ENCODE peak calls at places on chromosomes 12 and 14, in four cellular contexts. G, T, Y and Q are unnamed samples. For H3K9me3, the result is how much of the 10 kb centered on the place peaks cover.

GRCh38 chr12:18556081-18556645 is 181.6 kb downstream of the PLCZ1 start:
- DNase-seq in G (no peak), T (no peak), Y (no peak), Q (no peak)

GRCh38 chr14:25049559-25050493 is at the start of gene STXBP6:
- DNase-seq in G (peak), T (no peak), Y (peak), Q (peak)

GRCh38 chr14:24296341-24297157 is 3.0 kb downstream of the DHRS1 start:
- DNase-seq in G (peak), T (peak), Y (peak), Q (peak)

GRCh38 chr12:118357327-118358007 is 15.2 kb downstream of the TAOK3 start:
- DNase-seq in G (peak), T (peak), Y (peak), Q (no peak)

GRCh38 chr12:81668475-81668874 is 90.7 kb downstream of the PPFIA2 start:
- DNase-seq in G (no peak), T (no peak), Y (no peak), Q (no peak)

GRCh38 chr14:65847065-65847847 is 434.7 kb downstream of the FUT8 start:
- DNase-seq in G (no peak), T (peak), Y (peak), Q (no peak)

GRCh38 chr12:113145720-113146551 is 3.6 kb upstream of the CFAP73 start:
- DNase-seq in G (no peak), T (no peak), Y (no peak), Q (no peak)

GRCh38 chr14:79740043-79740442 is 471.3 kb downstream of the DIO2 start:
- DNase-seq in G (no peak), T (no peak), Y (no peak), Q (no peak)

GRCh38 chr12:57242691-57243454 is 8.1 kb downstream of the STAC3 start:
- DNase-seq in G (peak), T (peak), Y (peak), Q (peak)

GRCh38 chr14:37599527-37600368 is 4.3 kb downstream of the TTC6 start:
- DNase-seq in G (peak), T (no peak), Y (no peak), Q (no peak)

GRCh38 chr12:91781114-91781513 is 364.5 kb downstream of the BTG1 start:
- DNase-seq in G (peak), T (no peak), Y (no peak), Q (no peak)

GRCh38 chr12:64571346-64571745 is 38.9 kb upstream of the RASSF3 start:
- DNase-seq in G (no peak), T (no peak), Y (no peak), Q (no peak)

GRCh38 chr14:79193689-79194477 is 1017.4 kb downstream of the DIO2 start:
- DNase-seq in G (no peak), T (no peak), Y (no peak), Q (no peak)

GRCh38 chr12:91127751-91128150 is 16.5 kb upstream of the LUM start:
- DNase-seq in G (peak), T (no peak), Y (no peak), Q (no peak)

GRCh38 chr12:3668479-3669165 is 84.3 kb downstream of the CRACR2A start:
- DNase-seq in G (no peak), T (no peak), Y (no peak), Q (no peak)

GRCh38 chr12:7459973-7460372 is 16.0 kb upstream of the CD163L1 start:
- DNase-seq in G (no peak), T (no peak), Y (no peak), Q (no peak)

GRCh38 chr14:103317251-103317650 is 16.8 kb upstream of the EIF5 start:
- DNase-seq in G (no peak), T (no peak), Y (no peak), Q (no peak)

GRCh38 chr12:114213055-114213561 is 192.8 kb downstream of the TBX5 start:
- DNase-seq in G (no peak), T (no peak), Y (no peak), Q (no peak)

GRCh38 chr14:76918176-76918750 is 92.1 kb downstream of the LRRC74A start:
- DNase-seq in G (peak), T (no peak), Y (peak), Q (no peak)

GRCh38 chr14:68937790-68938514 is 41.1 kb downstream of the ACTN1 start:
- DNase-seq in G (peak), T (peak), Y (peak), Q (no peak)

GRCh38 chr12:57521475-57522018 is 1.1 kb upstream of the MBD6 start:
- DNase-seq in G (peak), T (peak), Y (peak), Q (peak)

GRCh38 chr14:91350813-91351507 is 66.7 kb downstream of the CCDC88C start:
- DNase-seq in G (no peak), T (peak), Y (no peak), Q (no peak)

GRCh38 chr12:109186993-109187653 is 70.7 kb downstream of the ACACB start:
- DNase-seq in G (no peak), T (no peak), Y (no peak), Q (no peak)

GRCh38 chr14:104686624-104687517 is 2.5 kb upstream of the INF2 start:
- DNase-seq in G (no peak), T (no peak), Y (no peak), Q (no peak)

GRCh38 chr12:117933545-117933944 is 35.2 kb downstream of the KSR2 start:
- DNase-seq in G (no peak), T (no peak), Y (no peak), Q (no peak)

GRCh38 chr12:6846316-6846869 is 4.7 kb downstream of the CDCA3 start:
- DNase-seq in G (no peak), T (no peak), Y (no peak), Q (no peak)

GRCh38 chr12:15883536-15883935 is 1.3 kb downstream of the STRAP start:
- DNase-seq in G (no peak), T (no peak), Y (no peak), Q (no peak)

GRCh38 chr12:123363385-123363742 is 1.3 kb downstream of the SBNO1 start:
- DNase-seq in G (peak), T (no peak), Y (no peak), Q (no peak)

GRCh38 chr12:84822541-84822940 is 90.1 kb downstream of the SLC6A15 start:
- DNase-seq in G (no peak), T (no peak), Y (no peak), Q (no peak)

GRCh38 chr12:5407457-5407856 is 24.5 kb upstream of the NTF3 start:
- DNase-seq in G (peak), T (no peak), Y (no peak), Q (no peak)

GRCh38 chr14:21699551-21699950 is 25.9 kb upstream of the OR4E1 start:
- DNase-seq in G (no peak), T (no peak), Y (no peak), Q (no peak)
- H3K9me3 ChIP-seq in G (under half), T (under half), Y (under half), Q (under half)

GRCh38 chr12:133083345-133083744 is 2.6 kb downstream of the ZNF140 start:
- DNase-seq in G (no peak), T (no peak), Y (no peak), Q (no peak)

GRCh38 chr12:133080051-133080618 is 588 bp upstream of the ZNF140 start:
- DNase-seq in G (peak), T (peak), Y (peak), Q (peak)

GRCh38 chr12:133080619-133081407 is at the start of gene ZNF140:
- DNase-seq in G (peak), T (peak), Y (peak), Q (peak)

GRCh38 chr12:133081408-133081806 is 684 bp downstream of the ZNF140 start:
- DNase-seq in G (peak), T (no peak), Y (peak), Q (peak)
- H3K9me3 ChIP-seq in G (half or more), T (half or more), Y (half or more), Q (under half)

GRCh38 chr12:37541356-37541755 is 775.2 kb upstream of the ALG10B start:
- DNase-seq in G (no peak), T (no peak), Y (no peak), Q (no peak)

GRCh38 chr12:37546206-37546605 is 770.4 kb upstream of the ALG10B start:
- DNase-seq in G (no peak), T (no peak), Y (no peak), Q (no peak)

GRCh38 chr12:37543966-37544668 is 772.5 kb upstream of the ALG10B start:
- DNase-seq in G (no peak), T (no peak), Y (no peak), Q (no peak)

GRCh38 chr12:37545759-37546158 is 770.8 kb upstream of the ALG10B start:
- DNase-seq in G (no peak), T (no peak), Y (no peak), Q (no peak)

GRCh38 chr12:37543131-37543965 is 773.2 kb upstream of the ALG10B start:
- DNase-seq in G (no peak), T (no peak), Y (no peak), Q (no peak)
- H3K9me3 ChIP-seq in G (under half), T (under half), Y (under half), Q (under half)

DNA sequence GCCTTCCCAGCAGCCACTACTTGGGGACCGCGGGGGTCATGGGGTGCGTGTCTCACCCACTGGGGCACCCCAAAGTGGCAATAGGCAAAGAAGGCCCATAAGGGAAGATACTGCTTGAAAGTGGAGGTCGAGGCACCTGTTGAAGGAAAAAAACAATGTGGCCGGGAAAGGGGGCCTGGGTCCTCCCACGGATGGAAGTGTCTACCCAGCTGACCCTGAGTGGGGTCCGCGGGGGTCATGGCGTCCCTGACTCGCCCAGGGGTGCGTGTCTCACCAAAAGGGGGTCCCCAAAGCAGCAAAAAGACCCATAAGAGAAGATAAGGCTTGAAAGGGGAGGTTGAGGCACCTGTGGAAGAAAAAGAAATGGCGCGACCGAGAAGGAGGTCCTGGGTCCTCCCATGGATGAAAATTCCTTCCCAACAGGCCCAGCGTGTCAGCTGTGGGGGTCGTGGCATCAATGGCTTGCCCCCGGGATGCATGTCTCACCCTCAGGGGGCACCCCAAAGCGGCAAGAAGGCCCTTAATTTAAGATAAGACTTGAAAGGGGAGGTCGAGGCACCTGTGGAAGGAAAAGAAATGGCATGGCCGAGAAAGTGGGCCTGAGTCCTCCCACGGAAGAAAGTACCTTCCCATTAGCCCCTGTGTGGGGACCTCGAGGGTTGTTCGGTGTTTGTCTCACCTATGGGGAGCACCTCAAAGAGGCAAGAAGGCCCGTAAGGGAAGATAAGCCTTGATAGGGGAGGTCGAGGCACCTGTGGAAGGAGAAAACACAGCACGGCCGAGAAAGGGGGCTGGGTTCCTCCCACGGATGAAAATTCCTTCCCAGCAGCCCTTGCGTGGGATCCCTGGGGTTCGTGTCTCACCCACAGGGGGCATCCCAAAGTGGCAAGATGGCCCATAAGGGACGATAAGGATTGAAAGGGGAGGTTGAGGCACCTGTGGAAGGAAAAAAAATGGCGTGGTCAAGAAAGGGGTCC is 266.0 kb downstream of the ALG10 start:
- DNase-seq in G (peak), T (no peak), Y (no peak), Q (no peak)
- H3K9me3 ChIP-seq in G (under half), T (under half), Y (under half), Q (under half)

GRCh38 chr12:130509454-130509853 is 171.8 kb downstream of the PIWIL1 start:
- DNase-seq in G (no peak), T (no peak), Y (no peak), Q (no peak)
- H3K9me3 ChIP-seq in G (under half), T (under half), Y (under half), Q (under half)

DNA sequence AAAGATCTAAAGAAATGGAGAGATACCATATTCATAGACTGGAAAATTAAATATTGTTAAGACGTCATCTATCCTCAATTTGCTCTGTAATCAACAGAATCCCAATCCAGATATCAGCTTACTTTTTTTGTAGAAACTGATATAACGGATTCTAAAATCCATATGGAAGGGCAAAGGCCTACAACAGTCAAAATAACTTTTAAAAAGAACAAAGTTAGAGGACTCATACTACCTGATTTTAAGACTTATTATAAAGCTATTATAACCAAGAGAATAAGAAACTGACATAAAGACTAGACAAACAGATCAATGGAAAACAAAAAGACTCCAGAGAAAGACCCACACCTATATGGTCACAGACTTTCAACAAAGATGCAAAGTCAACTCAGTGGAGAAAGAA is 6.0 kb downstream of the DDX24 start:
- DNase-seq in G (no peak), T (no peak), Y (no peak), Q (no peak)
- H3K9me3 ChIP-seq in G (under half), T (under half), Y (under half), Q (under half)

GRCh38 chr12:70154087-70154486 is 89.1 kb upstream of the CNOT2 start:
- DNase-seq in G (no peak), T (no peak), Y (no peak), Q (no peak)

GRCh38 chr12:70151993-70152392 is 91.2 kb upstream of the CNOT2 start:
- DNase-seq in G (no peak), T (no peak), Y (no peak), Q (no peak)

GRCh38 chr12:70154960-70155589 is 88.2 kb upstream of the CNOT2 start:
- DNase-seq in G (no peak), T (no peak), Y (no peak), Q (no peak)

GRCh38 chr12:70157099-70157498 is 86.1 kb upstream of the CNOT2 start:
- DNase-seq in G (no peak), T (no peak), Y (no peak), Q (no peak)
- H3K9me3 ChIP-seq in G (under half), T (under half), Y (under half), Q (under half)

GRCh38 chr14:99023371-99023770 is 248.6 kb downstream of the BCL11B start:
- DNase-seq in G (no peak), T (no peak), Y (no peak), Q (no peak)
- H3K9me3 ChIP-seq in G (under half), T (under half), Y (under half), Q (under half)

GRCh38 chr12:116650062-116650461 is 87.8 kb downstream of the SPRING1 start:
- DNase-seq in G (no peak), T (no peak), Y (no peak), Q (no peak)
- H3K9me3 ChIP-seq in G (under half), T (under half), Y (under half), Q (under half)

GRCh38 chr12:59316938-59317337 is 278.9 kb upstream of the SLC16A7 start:
- DNase-seq in G (no peak), T (no peak), Y (no peak), Q (no peak)
- H3K9me3 ChIP-seq in G (under half), T (under half), Y (under half), Q (under half)